ENCODE peak calls at places on chromosome 22, in nine cellular contexts. K is CD8-positive, alpha-beta memory T cell; W is tibial artery; U is choroid plexus epithelial cell; J is tibial nerve; F is pancreas; M is aorta; N is kidney; P is coronary artery. L is an unnamed sample.

GRCh38 chr22:45422237-45422983 is 8.9 kb downstream of the RIBC2 start:
- DNase-seq in K (no peak), U (no peak), M (no peak), F (no peak), W (no peak), J (no peak), P (peak; percentile 29), N (no peak), L (no peak)

GRCh38 chr22:33565580-33565995 is 354.7 kb downstream of the LARGE1 start:
- DNase-seq in U (no peak), J (no peak), F (no peak), M (no peak), N (no peak), P (no peak), K (no peak), W (no peak), L (no peak)

GRCh38 chr22:42364641-42365336 is 67.4 kb downstream of the NFAM1 start:
- DNase-seq in K (no peak), P (no peak), F (no peak), W (peak; percentile 33), J (peak; percentile 54), N (no peak), U (peak; percentile 28), M (no peak), L (no peak)

GRCh38 chr22:46935506-46936377 is 173.3 kb downstream of the TBC1D22A start:
- DNase-seq in U (peak; percentile 20), W (no peak), J (no peak), F (no peak), K (no peak), N (peak; percentile 75), M (no peak), P (no peak), L (no peak)

GRCh38 chr22:45263790-45264269 is 20.9 kb upstream of the UPK3A start:
- DNase-seq in J (peak; percentile 71), N (peak; percentile 92), P (no peak), W (peak; percentile 86), U (peak; percentile 88), F (peak; percentile 76), M (peak; percentile 85), K (no peak), L (peak; percentile 50)

GRCh38 chr22:27996529-27996925 is 77.5 kb upstream of the PITPNB start:
- DNase-seq in P (no peak), F (no peak), K (no peak), J (no peak), U (no peak), W (no peak), N (no peak), M (no peak), L (no peak)

GRCh38 chr22:26660961-26661578 is 3.7 kb downstream of the MIAT start:
- DNase-seq in P (no peak), U (no peak), F (no peak), M (no peak), W (no peak), N (no peak), J (no peak), K (no peak), L (no peak)

GRCh38 chr22:45919504-45920286 is 57.3 kb downstream of the WNT7B start:
- DNase-seq in P (no peak), K (no peak), F (peak; percentile 67), M (no peak), N (no peak), U (no peak), W (no peak), J (no peak), L (no peak)

GRCh38 chr22:46826438-46826837 is 64.0 kb downstream of the TBC1D22A start:
- DNase-seq in J (no peak), N (no peak), U (no peak), F (no peak), P (peak; percentile 64), K (no peak), W (no peak), M (no peak), L (no peak)

GRCh38 chr22:27997538-27997937 is 78.5 kb upstream of the PITPNB start:
- DNase-seq in K (no peak), U (no peak), P (no peak), M (no peak), J (no peak), W (no peak), N (peak; percentile 30), F (no peak), L (no peak)

GRCh38 chr22:30922151-30922611 is 46.4 kb downstream of the MORC2 start:
- DNase-seq in W (no peak), K (peak; percentile 79), N (peak; percentile 93), P (no peak), M (peak; percentile 86), U (peak; percentile 45), F (peak; percentile 65), J (no peak), L (peak; percentile 53)
- H3K4me3 ChIP-seq in W (peak overlapping the region; percentile 53), K (peak overlapping the region; percentile 44), N (peak overlapping the region; percentile 42), P (peak overlapping the region; percentile 39), M (peak overlapping the region; percentile 75), U (peak overlapping the region; percentile 43), F (peak overlapping the region; percentile 43), J (peak overlapping the region; percentile 46), L (peak overlapping the region; percentile 45)

GRCh38 chr22:35913925-35914324 is 114.7 kb downstream of the RBFOX2 start:
- DNase-seq in F (no peak), M (no peak), K (no peak), P (no peak), N (no peak), U (no peak), J (no peak), W (no peak), L (no peak)

GRCh38 chr22:35914665-35915476 is 113.8 kb downstream of the RBFOX2 start:
- DNase-seq in P (no peak), J (peak; percentile 73), U (peak; percentile 95), N (no peak), M (peak; percentile 61), W (peak; percentile 73), F (peak; percentile 40), K (no peak), L (peak; percentile 67)

GRCh38 chr22:35914357-35914664 is 114.3 kb downstream of the RBFOX2 start:
- DNase-seq in U (no peak), J (no peak), F (no peak), W (no peak), N (no peak), M (no peak), P (no peak), K (no peak), L (no peak)

GRCh38 chr22:35917651-35918050 is 111.0 kb downstream of the RBFOX2 start:
- DNase-seq in M (no peak), N (no peak), W (no peak), U (no peak), F (no peak), P (no peak), J (no peak), K (no peak), L (no peak)

DNA sequence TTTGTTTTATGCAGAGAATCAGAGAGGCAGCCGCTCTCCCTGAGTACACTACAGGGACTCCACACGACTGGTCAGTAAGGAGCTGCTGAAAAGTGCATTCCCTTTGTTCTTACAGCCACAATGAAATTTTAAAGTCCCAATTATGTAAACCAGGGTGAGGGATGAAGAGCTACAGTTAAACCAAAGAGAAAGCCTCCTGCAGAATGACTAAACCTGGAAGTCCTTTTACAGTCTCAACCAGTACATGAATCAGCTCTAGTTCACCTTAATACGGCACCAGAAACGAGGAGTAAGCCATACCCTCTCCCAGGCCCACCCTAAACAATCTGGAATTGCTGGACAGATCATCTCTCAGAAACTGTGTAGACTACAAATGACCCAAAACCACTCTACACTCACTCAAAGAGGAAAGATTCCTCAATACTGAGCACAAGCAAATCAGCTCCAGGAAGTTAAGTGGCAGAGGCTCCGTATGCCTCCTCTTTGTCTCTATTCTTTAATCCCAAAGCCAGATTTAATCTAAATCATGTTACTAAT is 113.1 kb downstream of the RBFOX2 start:
- DNase-seq in J (no peak), U (peak; percentile 21), M (no peak), K (no peak), F (no peak), W (no peak), N (no peak), P (no peak), L (no peak)
- H3K4me3 ChIP-seq in J (peak overlapping the region; percentile 55), U (peak overlapping the region; percentile 58), M (no peak overlapping the region), K (no peak overlapping the region), F (peak overlapping the region; percentile 34), W (peak overlapping the region; percentile 59), N (peak overlapping the region; percentile 90), P (peak overlapping the region; percentile 69), L (peak overlapping the region; percentile 66)

GRCh38 chr22:49866646-49867045 is 13.0 kb downstream of the ZBED4 start:
- DNase-seq in K (no peak), N (no peak), J (no peak), W (no peak), M (no peak), P (no peak), F (no peak), U (no peak), L (no peak)
- H3K4me3 ChIP-seq in K (no peak overlapping the region), N (no peak overlapping the region), J (no peak overlapping the region), W (no peak overlapping the region), M (no peak overlapping the region), P (no peak overlapping the region), F (no peak overlapping the region), U (no peak overlapping the region), L (no peak overlapping the region)

GRCh38 chr22:38789606-38790005 is 4.3 kb downstream of the DNAL4 start:
- DNase-seq in P (no peak), J (no peak), M (no peak), K (no peak), F (no peak), N (peak; percentile 2), U (no peak), W (no peak), L (no peak)

GRCh38 chr22:38796262-38796957 is 2.5 kb upstream of the DNAL4 start:
- DNase-seq in J (no peak), K (no peak), M (no peak), U (no peak), P (no peak), W (no peak), F (no peak), N (no peak), L (no peak)

GRCh38 chr22:38792833-38793232 is 1.1 kb downstream of the DNAL4 start:
- DNase-seq in F (no peak), K (no peak), J (no peak), M (no peak), N (no peak), W (no peak), U (peak; percentile 34), P (no peak), L (no peak)

GRCh38 chr22:38795569-38795968 is 1.6 kb upstream of the DNAL4 start:
- DNase-seq in K (no peak), U (no peak), F (no peak), W (no peak), N (no peak), M (no peak), J (no peak), P (no peak), L (no peak)

DNA sequence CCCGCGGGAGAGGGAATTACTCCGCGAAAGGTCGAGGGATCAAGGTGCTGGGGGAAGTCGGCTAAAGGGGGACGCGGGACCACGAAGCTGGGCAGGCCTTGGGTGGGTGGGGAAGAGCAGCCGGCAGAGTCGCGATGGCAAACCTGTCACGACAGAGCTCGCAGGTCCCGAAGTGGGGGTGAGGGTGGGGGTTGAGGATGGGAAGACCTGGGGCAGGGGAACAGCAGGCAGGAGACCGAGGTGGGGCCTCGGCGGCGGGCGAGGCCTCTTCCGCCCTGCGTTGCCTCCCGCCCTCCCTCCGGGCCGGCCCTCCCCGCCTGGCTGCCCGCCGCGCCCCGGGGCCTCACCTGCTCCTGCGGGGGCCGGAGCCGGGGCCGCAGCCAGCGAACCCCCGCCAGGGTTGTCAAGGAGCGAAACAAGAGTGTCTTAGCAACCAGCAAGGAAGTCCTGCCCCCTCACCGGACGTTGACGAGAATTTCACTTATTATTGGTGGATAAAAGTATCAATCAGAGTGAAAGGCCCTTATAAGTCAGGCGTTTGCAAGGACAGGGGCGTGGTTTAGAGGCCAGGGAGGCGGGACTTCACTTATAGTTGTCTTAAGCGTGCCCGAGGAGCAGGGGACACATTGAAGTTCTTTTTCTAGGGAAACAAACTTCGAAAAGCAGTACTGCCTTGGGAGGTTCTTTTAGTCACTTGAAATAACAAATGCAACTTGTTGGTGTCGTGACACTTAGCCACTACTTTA is at the start of gene DNAL4:
- DNase-seq in M (peak; percentile 98), F (peak; percentile 95), W (peak; percentile 99), U (peak; percentile 99), J (peak; percentile 98), P (peak; percentile 96), N (peak; percentile 97), K (peak; percentile 86), L (peak; percentile 94)
- H3K4me3 ChIP-seq in M (peak within 1 kb of the TSS; percentile 97), F (peak within 1 kb of the TSS; percentile 80), W (peak within 1 kb of the TSS; percentile 94), U (peak within 1 kb of the TSS; percentile 65), J (peak within 1 kb of the TSS; percentile 93), P (peak within 1 kb of the TSS; percentile 81), N (peak within 1 kb of the TSS; percentile 93), K (peak within 1 kb of the TSS; percentile 44), L (peak within 1 kb of the TSS; percentile 82)

L was measured in dorsolateral prefrontal cortex.